ENCODE peak calls at places on chromosomes 4 and X, in nine cellular contexts. Q, A, X, O, Z, D, M, S and L are unnamed samples.

GRCh38 chr4:74056858-74057562 is 18.5 kb upstream of the CXCL3 start:
- DNase-seq in A (no peak), X (no peak), D (no peak), Q (no peak), Z (no peak), M (no peak), S (no peak), O (no peak), L (no peak)

GRCh38 chr4:173318648-173319211 is 15.4 kb downstream of the HMGB2 start:
- DNase-seq in S (no peak), M (peak), X (no peak), O (peak), Z (no peak), A (peak), D (peak), Q (no peak), L (no peak)

GRCh38 chr4:184430163-184430562 is 44.2 kb downstream of the IRF2 start:
- DNase-seq in D (no peak), Q (no peak), A (no peak), X (no peak), O (no peak), M (no peak), Z (no peak), S (no peak), L (no peak)

GRCh38 chr4:55754754-55755350 is 64.7 kb upstream of the EXOC1L start:
- DNase-seq in S (no peak), D (no peak), O (no peak), X (no peak), Z (no peak), M (no peak), Q (no peak), A (no peak), L (no peak)

GRCh38 chr4:99945718-99946345 is 586 bp downstream of the DNAJB14 start:
- DNase-seq in A (no peak), O (peak), Z (no peak), M (peak), Q (no peak), S (no peak), X (no peak), D (peak), L (no peak)

GRCh38 chr4:114691865-114692264 is 93.3 kb downstream of the UGT8 start:
- DNase-seq in Q (no peak), M (no peak), X (no peak), S (no peak), D (peak), Z (no peak), A (no peak), O (no peak), L (no peak)

GRCh38 chr4:7804759-7805385 is 134.8 kb downstream of the AFAP1 start:
- DNase-seq in Q (no peak), A (no peak), D (no peak), Z (no peak), M (no peak), S (no peak), O (no peak), X (no peak), L (no peak)

GRCh38 chr4:109235683-109236082 is 66.8 kb downstream of the COL25A1 start:
- DNase-seq in S (no peak), A (no peak), O (no peak), M (no peak), D (peak), Z (no peak), Q (no peak), X (no peak), L (no peak)

GRCh38 chr4:28225005-28225404 is 1364.4 kb downstream of the STIM2 start:
- DNase-seq in A (no peak), X (no peak), Q (no peak), O (peak), S (no peak), Z (no peak), M (peak), D (peak), L (peak)

GRCh38 chrX:118727686-118728339 is 407 bp downstream of the IL13RA1 start:
- DNase-seq in M (no peak), X (no peak), O (no peak), Z (no peak), A (no peak), S (peak), D (no peak), Q (no peak), L (no peak)

GRCh38 chrX:129957241-129958099 is 25.0 kb upstream of the BCORL1 start:
- DNase-seq in D (peak), O (peak), X (no peak), M (peak), A (peak), Z (no peak), Q (peak), S (peak), L (peak)

GRCh38 chr4:38308728-38309315 is 348.6 kb downstream of the PTTG2 start:
- DNase-seq in Z (no peak), A (no peak), X (no peak), Q (no peak), O (no peak), S (no peak), D (no peak), M (no peak), L (no peak)

GRCh38 chr4:56978750-56979303 is at the start of gene POLR2B:
- DNase-seq in D (peak), A (peak), M (peak), S (peak), O (peak), Z (peak), Q (peak), X (peak), L (peak)

GRCh38 chr4:47031011-47031678 is at the start of gene GABRB1:
- DNase-seq in M (peak), Q (no peak), S (peak), O (no peak), D (peak), X (no peak), Z (no peak), A (no peak), L (peak)

GRCh38 chr4:55312491-55313101 is 33.4 kb upstream of the SRD5A3 start:
- DNase-seq in Q (no peak), X (no peak), D (peak), M (peak), O (peak), Z (no peak), S (peak), A (peak), L (peak)

GRCh38 chrX:154805696-154806091 is 409 bp upstream of the MPP1 start:
- DNase-seq in M (peak), X (no peak), A (no peak), Q (no peak), D (no peak), Z (no peak), S (no peak), O (no peak), L (no peak)

GRCh38 chr4:53551963-53552362 is 39.3 kb downstream of the LNX1 start:
- DNase-seq in X (no peak), Q (no peak), D (no peak), M (no peak), Z (no peak), S (no peak), O (no peak), A (no peak), L (no peak)

GRCh38 chrX:100731441-100732281 is at the start of gene SYTL4:
- DNase-seq in Z (peak), D (no peak), X (no peak), O (no peak), M (peak), A (no peak), S (peak), Q (no peak), L (peak)

GRCh38 chrX:147978931-147979330 is 2.2 kb upstream of the FMR1NB start:
- DNase-seq in Z (no peak), O (no peak), S (no peak), Q (no peak), D (no peak), A (no peak), X (no peak), M (no peak), L (no peak)

GRCh38 chr4:47791978-47792377 is 45.9 kb downstream of the CORIN start:
- DNase-seq in A (no peak), Z (no peak), X (no peak), S (no peak), D (no peak), M (no peak), O (no peak), Q (no peak), L (no peak)

GRCh38 chrX:1535241-1536041 is 1.5 kb downstream of the P2RY8 start:
- DNase-seq in S (no peak), A (no peak), Q (peak), X (no peak), M (no peak), Z (no peak), D (peak), O (peak), L (no peak)

GRCh38 chrX:96685205-96686099 is 810 bp downstream of the DIAPH2 start:
- DNase-seq in D (peak), O (peak), X (no peak), A (no peak), S (peak), Z (no peak), Q (no peak), M (peak), L (peak)

GRCh38 chr4:155566241-155566823 is 100.3 kb upstream of the GUCY1A1 start:
- DNase-seq in S (no peak), M (no peak), O (no peak), Z (no peak), X (no peak), Q (no peak), A (no peak), D (no peak), L (no peak)